ENCODE peak calls at places on chromosomes 1 and 21, in five cellular contexts. Q is A549, E is HCT116, K is SK-N-SH, Y is HepG2. O is an unnamed sample.

GRCh38 chr1:234699795-234700665 is 90.1 kb upstream of the IRF2BP2 start:
- DNase-seq in Q (no peak), Y (no peak), K (peak; percentile 36), E (peak; percentile 10), O (no peak)

GRCh38 chr1:24984800-24985552 is 54.9 kb upstream of the RUNX3 start:
- DNase-seq in Q (no peak), E (no peak), Y (no peak), K (no peak), O (no peak)

GRCh38 chr1:52892424-52892823 is 29.1 kb downstream of the ECHDC2 start:
- DNase-seq in E (no peak), Q (no peak), K (no peak), Y (no peak), O (no peak)

GRCh38 chr1:20726932-20727745 is 5.4 kb downstream of the SH2D5 start:
- DNase-seq in Y (no peak), E (no peak), Q (no peak), K (peak; percentile 46), O (no peak)

GRCh38 chr1:28199328-28200233 is 23.1 kb upstream of the PTAFR start:
- DNase-seq in E (no peak), Q (no peak), K (no peak), Y (no peak), O (no peak)

GRCh38 chr1:8075511-8076051 is 49.5 kb upstream of the ERRFI1 start:
- DNase-seq in K (no peak), Y (no peak), E (no peak), Q (no peak), O (no peak)

GRCh38 chr1:51535006-51535592 is 16.0 kb upstream of the EPS15 start:
- DNase-seq in E (peak; percentile 39), Y (peak; percentile 17), K (peak; percentile 35), Q (peak; percentile 20), O (no peak)

GRCh38 chr21:39141502-39141901 is 41.7 kb downstream of the PSMG1 start:
- DNase-seq in Q (no peak), E (no peak), K (peak; percentile 57), Y (no peak), O (no peak)

GRCh38 chr1:24898152-24898908 is 31.7 kb downstream of the RUNX3 start:
- DNase-seq in Y (no peak), K (peak; percentile 87), Q (peak; percentile 69), E (peak; percentile 10), O (peak; percentile 25)

GRCh38 chr1:221887758-221888157 is 145.9 kb upstream of the DUSP10 start:
- DNase-seq in Q (no peak), E (no peak), K (no peak), Y (no peak), O (no peak)

GRCh38 chr21:29072873-29073221 is 601 bp downstream of the CCT8 start:
- DNase-seq in K (peak; percentile 26), Y (peak; percentile 25), E (no peak), Q (no peak), O (no peak)

GRCh38 chr1:234111458-234112142 is 207.1 kb downstream of the SLC35F3 start:
- DNase-seq in E (no peak), Y (peak; percentile 33), Q (peak; percentile 75), K (peak; percentile 73), O (peak; percentile 38)

GRCh38 chr1:33392639-33393038 is 38.3 kb downstream of the PHC2 start:
- DNase-seq in K (peak; percentile 60), Q (no peak), E (no peak), Y (no peak), O (no peak)

GRCh38 chr1:231161711-231162299 is at the start of gene TRIM67:
- DNase-seq in Q (peak; percentile 26), E (no peak), K (peak; percentile 88), Y (peak; percentile 7), O (no peak)

GRCh38 chr21:31078796-31079195 is 40.5 kb upstream of the KRTAP19-8 start:
- DNase-seq in E (no peak), K (no peak), Y (no peak), Q (no peak), O (no peak)

GRCh38 chr1:187313115-187313514 is 484.4 kb downstream of the PLA2G4A start:
- DNase-seq in Q (no peak), E (no peak), Y (no peak), K (no peak), O (no peak)

GRCh38 chr1:166730299-166730888 is 108.9 kb upstream of the POGK start:
- DNase-seq in E (peak; percentile 24), Y (no peak), K (no peak), Q (no peak), O (no peak)

GRCh38 chr1:231232870-231233734 is 7.9 kb upstream of the GNPAT start:
- DNase-seq in K (no peak), Y (peak; percentile 80), Q (no peak), E (no peak), O (no peak)

GRCh38 chr1:180233191-180234011 is 3.3 kb downstream of the LHX4 start:
- DNase-seq in Q (no peak), Y (no peak), E (no peak), K (no peak), O (no peak)

GRCh38 chr1:26915204-26915842 is 1.5 kb upstream of the NR0B2 start:
- DNase-seq in K (no peak), Y (peak; percentile 56), E (no peak), Q (no peak), O (no peak)

GRCh38 chr1:18282851-18283600 is 175.4 kb downstream of the IGSF21 start:
- DNase-seq in K (peak; percentile 80), E (no peak), Q (no peak), Y (no peak), O (no peak)

GRCh38 chr1:67348586-67349252 is 41.0 kb downstream of the IL12RB2 start:
- DNase-seq in E (no peak), K (no peak), Y (no peak), Q (no peak), O (no peak)

GRCh38 chr1:8604041-8604942 is 213.1 kb downstream of the RERE start:
- DNase-seq in E (no peak), Q (no peak), Y (no peak), K (no peak), O (no peak)

GRCh38 chr1:62281922-62282555 is 37.2 kb downstream of the KANK4 start:
- DNase-seq in K (no peak), Y (no peak), E (no peak), Q (no peak), O (no peak)

GRCh38 chr1:244011796-244012195 is 39.3 kb upstream of the ZBTB18 start:
- DNase-seq in Q (no peak), E (no peak), K (no peak), Y (no peak), O (no peak)

GRCh38 chr1:154779563-154780189 is 90.4 kb downstream of the KCNN3 start:
- DNase-seq in Y (no peak), E (no peak), Q (no peak), K (no peak), O (no peak)
- TF ChIP-seq REST in Y (no peak), E (no peak), Q (no peak), K (no peak), O (no peak)

DNA sequence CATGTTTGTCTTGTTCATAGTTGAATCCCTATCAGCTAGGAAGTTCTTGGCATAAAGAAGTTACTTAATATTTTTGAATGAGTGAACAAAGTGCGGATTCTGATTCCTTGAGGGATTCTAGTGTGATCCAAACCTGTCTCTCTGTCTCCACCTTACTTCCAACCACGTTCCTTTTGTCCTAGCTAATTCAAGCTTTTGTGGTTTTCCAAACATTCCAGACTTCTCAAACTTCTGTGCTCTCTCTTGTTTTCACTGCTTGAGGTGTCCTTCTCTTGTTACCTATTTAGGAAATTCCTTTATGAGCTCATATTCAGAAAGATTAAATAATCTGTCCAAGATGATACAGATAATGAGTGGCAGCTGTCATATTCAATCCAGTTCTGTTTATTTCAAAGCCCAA is 353.2 kb downstream of the PTBP2 start:
- DNase-seq in Y (no peak), Q (no peak), E (no peak), K (no peak), O (no peak)
- TF ChIP-seq REST in Y (no peak), Q (no peak), E (no peak), K (no peak), O (no peak)

DNA sequence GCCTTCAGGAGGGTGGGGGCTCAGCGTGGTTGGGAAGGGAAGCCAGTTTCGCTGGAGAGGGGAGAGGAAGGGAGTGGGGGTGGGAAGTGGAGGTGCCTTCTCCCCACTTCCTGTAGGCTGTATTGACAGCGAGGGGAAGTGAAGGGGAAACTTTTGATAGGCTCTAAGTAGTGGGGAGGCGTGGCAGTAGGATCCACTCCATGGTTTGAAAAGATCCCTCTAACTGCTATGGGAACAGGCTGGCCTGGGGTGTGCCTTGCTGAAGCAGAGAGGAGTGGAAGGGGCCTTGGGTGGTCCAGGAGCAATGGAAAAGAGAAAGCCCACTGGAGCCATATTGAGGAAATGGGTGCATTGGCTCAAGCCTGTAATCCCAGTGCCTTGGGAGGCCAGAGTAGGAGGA is 20.2 kb downstream of the C1orf115 start:
- DNase-seq in E (no peak), K (no peak), Y (no peak), Q (no peak), O (no peak)
- TF ChIP-seq REST in E (no peak), K (no peak), Y (no peak), Q (no peak), O (no peak)

DNA sequence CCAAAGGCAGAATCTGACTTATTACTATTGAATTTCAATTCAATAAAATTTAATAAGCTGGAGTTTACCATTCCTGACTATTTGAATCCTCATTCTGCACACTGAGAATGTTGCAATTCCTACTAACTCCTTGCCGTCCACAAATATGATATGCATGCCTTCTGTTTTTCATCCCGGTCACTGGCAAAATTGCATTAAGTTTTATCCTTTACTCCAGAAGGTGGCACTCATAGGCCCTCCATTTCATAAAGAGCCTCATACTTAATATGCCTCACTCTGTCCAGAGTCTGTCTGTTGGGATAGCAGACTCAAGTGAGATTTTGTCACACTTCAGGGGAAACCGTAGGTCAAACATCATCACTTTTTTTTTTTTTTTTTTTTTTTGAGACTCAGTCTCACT is 27.4 kb downstream of the F11R start:
- DNase-seq in K (peak; percentile 45), E (no peak), Y (peak; percentile 33), Q (peak; percentile 25), O (peak; percentile 35)
- TF ChIP-seq REST in K (peak; percentile 13), E (no peak), Y (no peak), Q (no peak), O (no peak)

DNA sequence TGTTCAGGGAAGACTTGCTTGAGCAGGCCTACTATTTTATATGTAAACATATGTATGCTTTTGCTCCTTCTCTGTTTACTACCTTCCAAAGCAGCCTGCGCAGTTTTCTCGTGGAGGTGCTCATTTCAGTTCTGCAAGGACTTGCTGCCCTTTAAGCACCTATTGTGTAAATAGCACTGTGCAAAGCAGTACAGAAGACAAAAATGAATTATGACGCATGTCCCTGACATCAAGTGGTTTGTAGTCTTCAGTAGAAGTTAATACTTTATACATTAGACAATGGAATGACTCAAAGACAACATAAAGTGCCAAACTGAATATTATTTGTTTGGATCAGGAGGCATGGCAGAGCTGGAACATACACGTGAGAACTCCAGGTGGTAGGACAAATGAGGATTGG is 611.7 kb downstream of the LMO4 start:
- DNase-seq in Y (no peak), K (no peak), Q (peak; percentile 1), E (no peak), O (no peak)
- TF ChIP-seq REST in Y (no peak), K (no peak), Q (no peak), E (no peak), O (no peak)

DNA sequence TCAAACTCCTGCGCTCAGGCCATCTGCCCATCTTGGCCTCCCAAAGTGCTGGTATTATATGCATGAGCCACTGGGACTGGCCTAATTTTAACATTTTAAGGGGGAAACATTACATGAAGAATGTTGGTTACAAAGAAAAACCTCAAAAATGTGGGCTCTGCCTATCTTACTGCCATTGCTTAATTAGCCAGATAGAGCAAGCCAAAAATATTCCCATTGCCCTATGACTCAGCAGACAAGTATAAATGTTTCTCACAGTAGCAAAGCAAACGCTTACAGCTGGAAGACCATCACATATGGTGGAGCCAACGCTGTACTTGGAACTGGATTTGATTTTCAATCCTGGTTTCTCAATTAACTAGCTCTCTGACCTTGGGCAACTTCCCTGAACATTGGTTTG is 502.0 kb downstream of the SMYD3 start:
- DNase-seq in E (no peak), Y (no peak), Q (no peak), K (no peak), O (no peak)
- TF ChIP-seq REST in E (no peak), Y (no peak), Q (no peak), K (peak; percentile 23), O (no peak)